ENCODE peak calls at places on chromosomes 13 and 19, in seven cellular contexts. J is RWPE2, W is lung, O is breast epithelium, E is epithelial cell of proximal tubule, I is IMR-90, B is cardiac muscle cell. K is an unnamed sample.

GRCh38 chr19:39372047-39372802 is 18.7 kb downstream of the PAF1 start:
- DNase-seq in J (no peak), W (peak; percentile 79), O (peak; percentile 68), E (no peak), I (peak; percentile 93), B (peak; percentile 99), K (no peak)

GRCh38 chr13:41467546-41467945 is 10.2 kb downstream of the RGCC start:
- DNase-seq in J (no peak), W (no peak), O (no peak), E (no peak), I (no peak), B (no peak), K (no peak)

GRCh38 chr13:30030141-30030750 is 179.8 kb upstream of the UBL3 start:
- DNase-seq in J (no peak), W (no peak), O (no peak), E (no peak), I (no peak), B (no peak), K (no peak)

GRCh38 chr13:44158741-44159632 is 214.6 kb upstream of the SERP2 start:
- DNase-seq in J (no peak), W (peak; percentile 10), O (no peak), E (no peak), I (no peak), B (peak; percentile 30), K (no peak)

GRCh38 chr19:45729774-45730388 is 815 bp downstream of the FBXO46 start:
- DNase-seq in J (no peak), W (no peak), O (no peak), E (no peak), I (no peak), B (no peak), K (peak; percentile 74)

GRCh38 chr19:53102701-53103140 is 501 bp downstream of the ZNF160 start:
- DNase-seq in J (no peak), W (no peak), O (no peak), E (no peak), I (peak; percentile 31), B (peak; percentile 54), K (peak; percentile 47)

GRCh38 chr13:103040006-103040405 is 26.2 kb downstream of the SLC10A2 start:
- DNase-seq in J (no peak), W (no peak), O (no peak), E (no peak), I (no peak), B (no peak), K (no peak)

GRCh38 chr19:1929051-1929742 is 11.8 kb upstream of the CSNK1G2 start:
- DNase-seq in J (peak; percentile 66), W (peak; percentile 81), O (peak; percentile 73), E (no peak), I (peak; percentile 52), B (peak; percentile 75), K (peak; percentile 77)

GRCh38 chr13:33487575-33488243 is 202.2 kb upstream of the STARD13 start:
- DNase-seq in J (no peak), W (no peak), O (no peak), E (no peak), I (peak; percentile 65), B (peak; percentile 68), K (peak; percentile 56)

GRCh38 chr13:97030705-97031452 is 36.6 kb upstream of the OXGR1 start:
- DNase-seq in J (no peak), W (no peak), O (no peak), E (no peak), I (peak; percentile 61), B (peak; percentile 83), K (peak; percentile 46)

GRCh38 chr19:40144151-40144550 is 47.1 kb upstream of the MAP3K10 start:
- DNase-seq in J (no peak), W (no peak), O (no peak), E (no peak), I (no peak), B (no peak), K (no peak)

GRCh38 chr19:5048091-5048726 is 79.3 kb downstream of the KDM4B start:
- DNase-seq in J (no peak), W (peak; percentile 67), O (peak; percentile 89), E (no peak), I (peak; percentile 67), B (peak; percentile 87), K (peak; percentile 75)

GRCh38 chr19:5288347-5288739 is 52.3 kb downstream of the PTPRS start:
- DNase-seq in J (no peak), W (no peak), O (no peak), E (no peak), I (no peak), B (no peak), K (no peak)

GRCh38 chr13:69970521-69970920 is 137.1 kb upstream of the ATXN8OS start:
- DNase-seq in J (no peak), W (no peak), O (no peak), E (peak; percentile 16), I (no peak), B (peak; percentile 6), K (peak; percentile 60)

GRCh38 chr19:35644987-35645679 is 3.0 kb upstream of the COX6B1 start:
- DNase-seq in J (peak; percentile 84), W (peak; percentile 80), O (peak; percentile 76), E (no peak), I (peak; percentile 16), B (peak; percentile 70), K (peak; percentile 66)

GRCh38 chr19:35645680-35646511 is 2.2 kb upstream of the COX6B1 start:
- DNase-seq in J (no peak), W (no peak), O (no peak), E (no peak), I (no peak), B (no peak), K (no peak)

GRCh38 chr19:35643255-35644205 is 2.0 kb downstream of the ETV2 start:
- DNase-seq in J (peak; percentile 86), W (peak; percentile 85), O (peak; percentile 78), E (no peak), I (peak; percentile 60), B (peak; percentile 86), K (peak; percentile 82)

GRCh38 chr19:35642798-35643254 is 1.3 kb downstream of the ETV2 start:
- DNase-seq in J (no peak), W (no peak), O (no peak), E (no peak), I (no peak), B (no peak), K (no peak)

DNA sequence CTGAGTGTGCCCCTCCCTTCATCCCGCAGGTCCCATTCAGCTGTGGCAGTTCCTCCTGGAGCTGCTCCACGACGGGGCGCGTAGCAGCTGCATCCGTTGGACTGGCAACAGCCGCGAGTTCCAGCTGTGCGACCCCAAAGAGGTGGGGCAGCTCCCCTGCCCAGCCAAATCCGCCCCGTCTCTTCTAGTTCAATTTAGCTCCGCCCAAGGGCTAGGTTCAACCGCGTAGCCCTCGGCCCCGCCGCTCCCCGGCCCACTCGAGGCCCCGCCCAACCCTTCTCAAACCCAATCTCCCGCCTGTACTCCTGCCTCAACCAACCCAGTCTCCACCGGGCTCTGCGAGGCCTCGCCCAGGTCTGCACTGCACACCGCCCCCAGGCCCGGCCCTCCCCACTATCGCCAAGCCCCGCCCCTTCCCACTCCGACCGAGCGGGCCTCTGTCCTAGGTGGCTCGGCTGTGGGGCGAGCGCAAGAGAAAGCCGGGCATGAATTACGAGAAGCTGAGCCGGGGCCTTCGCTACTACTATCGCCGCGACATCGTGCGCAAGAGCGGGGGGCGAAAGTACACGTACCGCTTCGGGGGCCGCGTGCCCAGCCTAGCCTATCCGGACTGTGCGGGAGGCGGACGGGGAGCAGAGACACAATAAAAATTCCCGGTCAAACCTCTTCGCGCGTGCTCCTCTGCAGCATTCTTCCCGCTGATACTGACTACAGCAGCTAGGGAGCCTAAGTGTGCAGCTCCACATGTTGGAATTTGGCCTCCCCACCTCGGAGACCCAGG is 2.9 kb downstream of the ETV2 start:
- DNase-seq in J (peak; percentile 98), W (peak; percentile 97), O (peak; percentile 93), E (peak; percentile 48), I (peak; percentile 88), B (peak; percentile 97), K (peak; percentile 98)
- TF ChIP-seq CTCF in J (no peak), W (no peak), O (no peak), E (no peak), I (no peak), B (no peak), K (no peak)

GRCh38 chr19:41754596-41754995 is 734 bp upstream of the CEACAM6 start:
- DNase-seq in J (no peak), W (peak; percentile 73), O (no peak), E (no peak), I (no peak), B (no peak), K (peak; percentile 13)
- H3K4me3 ChIP-seq in J (no peak overlapping the region), W (no peak overlapping the region), O (no peak overlapping the region), E (no peak overlapping the region), I (no peak overlapping the region), B (no peak overlapping the region), K (no peak overlapping the region)

DNA sequence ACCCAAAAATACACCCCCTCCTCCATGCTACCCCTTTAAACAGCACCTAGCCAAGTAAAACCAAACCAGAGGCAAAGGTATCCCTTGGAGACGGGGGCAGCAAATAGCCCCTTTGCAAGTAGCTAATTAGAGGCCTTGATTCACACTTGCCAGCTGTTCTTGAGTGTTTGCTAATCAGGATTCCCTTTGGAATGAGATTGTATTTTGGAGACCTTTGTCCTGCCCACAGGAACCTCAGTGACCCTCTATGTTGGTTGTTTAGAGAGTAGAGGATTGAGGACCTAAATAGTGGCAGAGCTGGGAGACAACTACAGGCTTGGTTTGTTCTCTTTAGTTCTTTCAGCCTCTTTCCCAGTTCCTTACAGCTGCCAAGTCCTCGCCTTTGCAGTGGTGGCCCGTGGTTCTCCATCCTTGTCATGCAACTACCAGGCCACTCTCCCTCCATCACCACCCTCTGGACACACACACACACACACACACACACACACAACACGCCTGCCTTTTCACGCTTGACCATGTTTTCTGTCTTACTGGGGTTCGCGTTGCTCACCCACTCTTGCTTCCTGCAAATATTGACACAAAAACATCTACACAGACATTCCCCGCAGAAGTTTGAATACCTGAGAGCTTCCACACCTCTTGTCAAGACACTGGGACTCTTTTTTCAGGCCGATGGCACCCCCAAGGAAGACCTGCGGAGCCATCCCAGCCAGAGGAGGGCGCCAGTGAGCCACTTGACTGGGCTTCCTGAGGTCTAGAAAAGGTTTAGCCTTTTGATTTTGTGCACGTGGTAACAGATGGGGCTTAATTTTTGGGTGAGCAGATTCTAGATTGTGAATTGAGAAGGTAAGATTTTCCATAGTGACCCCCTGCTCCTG is 80.0 kb upstream of the GPR183 start:
- DNase-seq in J (no peak), W (peak; percentile 62), O (no peak), E (no peak), I (no peak), B (peak; percentile 25), K (peak; percentile 27)
- TF ChIP-seq CTCF in J (peak; percentile 36), W (peak; percentile 29), O (peak; percentile 25), E (peak; percentile 93), I (peak; percentile 43), B (peak; percentile 63), K (peak; percentile 57)

GRCh38 chr19:18205180-18205915 is 1.5 kb upstream of the RAB3A start:
- DNase-seq in J (no peak), W (peak; percentile 66), O (peak; percentile 75), E (no peak), I (peak; percentile 89), B (peak; percentile 77), K (peak; percentile 62)

GRCh38 chr19:18203408-18203862 is 407 bp downstream of the RAB3A start:
- DNase-seq in J (no peak), W (no peak), O (no peak), E (no peak), I (no peak), B (peak; percentile 22), K (no peak)

GRCh38 chr19:18203863-18204393 is at the start of gene RAB3A:
- DNase-seq in J (peak; percentile 99), W (peak; percentile 99), O (peak; percentile 99), E (peak; percentile 97), I (peak; percentile 100), B (peak; percentile 100), K (peak; percentile 100)

GRCh38 chr19:18204394-18205179 is 745 bp upstream of the RAB3A start:
- DNase-seq in J (no peak), W (peak; percentile 61), O (no peak), E (no peak), I (no peak), B (no peak), K (no peak)

GRCh38 chr19:18202759-18203407 is 959 bp downstream of the RAB3A start:
- DNase-seq in J (no peak), W (no peak), O (no peak), E (no peak), I (no peak), B (peak; percentile 29), K (no peak)
- H3K4me3 ChIP-seq in J (peak overlapping the region; percentile 54), W (peak overlapping the region; percentile 53), O (peak overlapping the region; percentile 56), E (peak overlapping the region; percentile 83), I (peak overlapping the region; percentile 75), B (peak overlapping the region; percentile 60), K (peak overlapping the region; percentile 68)

K was measured in epithelial cell of esophagus.